ENCODE peak calls at places on chromosomes 3 and 15, in five cellular contexts. Q is heart left ventricle, K is GM23248, A is A549, N is A673. E is an unnamed sample.

GRCh38 chr15:58856090-58856489 is 77.4 kb downstream of the SLTM start:
- DNase-seq in Q (no peak), K (peak; percentile 42), A (no peak), N (no peak), E (no peak)

GRCh38 chr15:101167791-101168462 is 83.9 kb downstream of the CHSY1 start:
- DNase-seq in Q (peak; percentile 83), K (peak; percentile 71), A (peak; percentile 12), N (no peak), E (no peak)

GRCh38 chr3:48024401-48024800 is 8.2 kb upstream of the MAP4 start:
- DNase-seq in Q (no peak), K (peak; percentile 34), A (no peak), N (no peak), E (no peak)

GRCh38 chr15:38479286-38479685 is 25.4 kb downstream of the FAM98B start:
- DNase-seq in Q (no peak), K (peak; percentile 40), A (no peak), N (no peak), E (no peak)

GRCh38 chr15:63323798-63324651 is 46.6 kb downstream of the APH1B start:
- DNase-seq in Q (no peak), K (peak; percentile 67), A (no peak), N (no peak), E (no peak)

GRCh38 chr15:93020976-93021772 is 67.8 kb downstream of the RGMA start:
- DNase-seq in Q (no peak), K (no peak), A (no peak), N (no peak), E (no peak)

GRCh38 chr15:58228708-58229107 is 90.5 kb downstream of the AQP9 start:
- DNase-seq in Q (no peak), K (peak; percentile 76), A (peak; percentile 40), N (peak; percentile 58), E (no peak)

GRCh38 chr3:191901746-191902145 is 440.8 kb downstream of the PYDC2 start:
- DNase-seq in Q (no peak), K (no peak), A (no peak), N (no peak), E (no peak)

GRCh38 chr15:90030376-90030775 is 29.3 kb downstream of the ZNF710 start:
- DNase-seq in Q (peak; percentile 65), K (no peak), A (no peak), N (no peak), E (no peak)

GRCh38 chr3:75220932-75221331 is 443.2 kb upstream of the FRG2C start:
- DNase-seq in Q (no peak), K (no peak), A (no peak), N (no peak), E (no peak)

GRCh38 chr3:143120716-143121239 is 1.2 kb downstream of the CHST2 start:
- DNase-seq in Q (peak; percentile 68), K (peak; percentile 73), A (peak; percentile 13), N (peak; percentile 25), E (peak; percentile 40)

GRCh38 chr3:196179380-196180308 is 31.6 kb downstream of the ZDHHC19 start:
- DNase-seq in Q (no peak), K (peak; percentile 49), A (no peak), N (no peak), E (peak; percentile 86)

GRCh38 chr15:77507151-77507847 is 86.6 kb downstream of the HMG20A start:
- DNase-seq in Q (peak; percentile 83), K (peak; percentile 32), A (no peak), N (no peak), E (no peak)

GRCh38 chr3:69869643-69870042 is 129.9 kb upstream of the SAMMSON start:
- DNase-seq in Q (no peak), K (peak; percentile 16), A (peak; percentile 39), N (no peak), E (no peak)

GRCh38 chr3:26340001-26340400 is 282.6 kb upstream of the LRRC3B start:
- DNase-seq in Q (no peak), K (no peak), A (no peak), N (no peak), E (no peak)
- H3K9me3 ChIP-seq in Q (no peaks in the 10 kb centered on the region), K (peaks cover 5% of the 10 kb centered on the region), A (no peaks in the 10 kb centered on the region), N (peaks cover 4% of the 10 kb centered on the region), E (no peaks in the 10 kb centered on the region)

GRCh38 chr15:40090774-40091455 is 17.8 kb downstream of the BMF start:
- DNase-seq in Q (no peak), K (no peak), A (no peak), N (no peak), E (no peak)
- H3K4me1 ChIP-seq in Q (peaks cover 6% of the 10 kb centered on the region), K (peaks cover 34% of the 10 kb centered on the region), A (peaks cover 32% of the 10 kb centered on the region), N (peaks cover 93% of the 10 kb centered on the region), E (peaks cover 71% of the 10 kb centered on the region)

GRCh38 chr15:25233766-25234350 is 205.0 kb downstream of the UBE3A start:
- DNase-seq in Q (no peak), K (no peak), A (no peak), N (no peak), E (no peak)
- H3K9me3 ChIP-seq in Q (peaks cover 25% of the 10 kb centered on the region), K (no peaks in the 10 kb centered on the region), A (no peaks in the 10 kb centered on the region), N (peaks cover 34% of the 10 kb centered on the region), E (no peaks in the 10 kb centered on the region)

DNA sequence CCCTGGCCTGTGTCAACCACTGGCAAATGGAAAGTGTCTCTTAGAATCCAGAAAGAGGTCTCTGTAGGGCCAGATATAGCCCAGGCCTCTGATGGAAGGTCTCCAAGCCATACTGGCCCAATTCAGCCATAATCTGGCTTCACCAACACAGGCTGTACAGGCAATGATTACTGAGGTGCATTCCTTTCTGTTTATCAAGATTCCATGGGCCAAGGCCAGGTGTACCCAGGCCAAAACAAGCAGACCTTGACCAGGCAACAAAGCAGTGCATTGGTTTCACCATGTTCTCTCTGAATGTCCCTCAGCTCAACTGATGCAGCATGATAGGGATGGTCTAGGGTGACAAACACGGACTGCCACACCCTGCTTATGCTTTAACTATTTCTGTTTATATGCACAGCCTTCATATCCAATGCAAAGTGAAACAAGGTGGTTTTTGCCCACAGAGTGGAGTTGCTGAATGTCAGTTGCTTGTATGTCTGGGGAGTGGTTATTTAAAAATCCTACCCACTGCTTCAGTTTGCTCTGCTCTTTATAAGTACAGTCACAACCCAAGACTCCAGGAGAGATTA is 25.2 kb downstream of the CCNL1 start:
- DNase-seq in Q (no peak), K (no peak), A (no peak), N (no peak), E (no peak)
- H3K4me1 ChIP-seq in Q (peaks cover 6% of the 10 kb centered on the region), K (peaks cover 65% of the 10 kb centered on the region), A (peaks cover 54% of the 10 kb centered on the region), N (peaks cover 42% of the 10 kb centered on the region), E (peaks cover 10% of the 10 kb centered on the region)

GRCh38 chr15:26935322-26935721 is 35.7 kb upstream of the GABRG3 start:
- DNase-seq in Q (no peak), K (no peak), A (no peak), N (no peak), E (no peak)
- H3K9me3 ChIP-seq in Q (no peaks in the 10 kb centered on the region), K (no peaks in the 10 kb centered on the region), A (no peaks in the 10 kb centered on the region), N (peaks cover 24% of the 10 kb centered on the region), E (no peaks in the 10 kb centered on the region)

DNA sequence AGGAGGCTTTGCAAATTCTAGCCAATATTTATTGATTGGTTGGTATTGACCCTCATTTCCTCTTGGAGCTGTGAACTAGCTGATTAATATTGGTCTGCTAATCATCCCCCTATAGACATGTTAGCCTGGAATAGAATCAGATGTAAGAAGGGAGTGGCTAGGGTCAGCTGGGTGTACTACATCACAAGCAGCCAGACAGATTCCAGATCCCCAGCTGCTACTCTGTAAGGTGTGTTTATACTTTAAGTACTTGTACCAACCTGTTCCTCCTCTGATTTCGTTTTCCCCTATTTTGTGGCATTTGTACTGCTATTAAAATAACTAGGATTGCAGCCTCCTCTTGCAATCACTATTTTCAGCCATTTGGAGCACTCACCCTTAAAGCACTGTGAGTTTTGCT is 49.9 kb downstream of the PARP15 start:
- DNase-seq in Q (no peak), K (no peak), A (no peak), N (no peak), E (no peak)
- H3K4me1 ChIP-seq in Q (no peaks in the 10 kb centered on the region), K (no peaks in the 10 kb centered on the region), A (no peaks in the 10 kb centered on the region), N (no peaks in the 10 kb centered on the region), E (peaks cover 7% of the 10 kb centered on the region)

GRCh38 chr3:83248454-83248853 is 1487.0 kb upstream of the GBE1 start:
- DNase-seq in Q (no peak), K (no peak), A (no peak), N (no peak), E (no peak)

DNA sequence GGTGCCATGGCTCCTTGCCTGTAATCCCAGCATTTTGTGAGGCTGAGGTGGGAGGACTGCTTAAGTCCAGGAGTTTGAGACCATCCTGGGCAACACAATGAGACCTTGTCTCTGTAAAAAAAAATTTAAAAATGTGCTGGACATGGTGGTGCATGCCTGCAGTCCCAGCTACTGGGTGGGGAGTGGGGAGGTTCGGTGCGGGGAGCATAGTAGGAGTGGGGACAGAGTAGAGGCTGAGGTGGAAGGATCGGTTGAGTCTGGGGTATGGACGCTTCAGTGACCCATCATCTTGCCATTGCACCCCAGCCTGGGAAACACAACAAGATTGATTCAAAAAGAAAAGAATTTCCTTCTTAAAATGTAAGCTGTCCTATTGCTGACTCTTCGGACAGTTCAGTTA is 1490.0 kb upstream of the GBE1 start:
- DNase-seq in Q (no peak), K (no peak), A (no peak), N (no peak), E (no peak)
- H3K9me3 ChIP-seq in Q (no peaks in the 10 kb centered on the region), K (no peaks in the 10 kb centered on the region), A (no peaks in the 10 kb centered on the region), N (peaks cover 10% of the 10 kb centered on the region), E (no peaks in the 10 kb centered on the region)

E was measured in HAP-1.